ENCODE peak calls at places on chromosomes 6 and 20, in seven cellular contexts. U is astrocyte; V is NCI-H1694 treated with DMSO at 0.1 percent for 48 hours; G is posterior cingulate gyrus; S is AG10803; H is H9; Z is activated CD4-positive, alpha-beta T cell treated with anti-CD3 and anti-CD28 coated beads, Interleukin-2, amount 50 U/mL, for 4 hours. M is an unnamed sample.

GRCh38 chr20:53829086-53829703 is 235.6 kb upstream of the ZNF217 start:
- DNase-seq in U (peak), V (no peak), G (no peak), S (peak), H (no peak), Z (no peak), M (peak)

GRCh38 chr6:36615018-36615761 is 21.0 kb downstream of the SRSF3 start:
- DNase-seq in U (no peak), V (peak), G (peak), S (peak), H (peak), Z (peak), M (no peak)

GRCh38 chr6:168014406-168014959 is 17.0 kb downstream of the KIF25 start:
- DNase-seq in U (no peak), V (no peak), G (no peak), S (no peak), H (no peak), Z (no peak), M (no peak)

GRCh38 chr20:2451939-2452732 is 18.5 kb downstream of the SNRPB start:
- DNase-seq in U (peak), V (peak), G (peak), S (peak), H (peak), Z (peak), M (peak)

GRCh38 chr6:168338777-168339176 is 19.2 kb upstream of the DACT2 start:
- DNase-seq in U (no peak), V (no peak), G (no peak), S (no peak), H (no peak), Z (no peak), M (no peak)

GRCh38 chr20:54774423-54774822 is 299.0 kb downstream of the DOK5 start:
- DNase-seq in U (no peak), V (no peak), G (no peak), S (no peak), H (no peak), Z (no peak), M (no peak)

GRCh38 chr6:43291708-43292107 is 6.4 kb upstream of the SLC22A7 start:
- DNase-seq in U (no peak), V (no peak), G (no peak), S (no peak), H (no peak), Z (no peak), M (no peak)

GRCh38 chr6:122751291-122751690 is 28.2 kb upstream of the FABP7 start:
- DNase-seq in U (no peak), V (no peak), G (no peak), S (no peak), H (no peak), Z (no peak), M (no peak)

GRCh38 chr6:2111162-2111677 is 134.2 kb downstream of the GMDS start:
- DNase-seq in U (peak), V (no peak), G (no peak), S (peak), H (no peak), Z (no peak), M (no peak)

GRCh38 chr20:36113566-36114247 is 40.8 kb upstream of the EPB41L1 start:
- DNase-seq in U (no peak), V (no peak), G (no peak), S (no peak), H (no peak), Z (no peak), M (no peak)

GRCh38 chr6:56693246-56693607 is 50.5 kb upstream of the DST start:
- DNase-seq in U (peak), V (no peak), G (peak), S (peak), H (no peak), Z (no peak), M (peak)

GRCh38 chr20:21100590-21101452 is 5.3 kb downstream of the LINC00237 start:
- DNase-seq in U (no peak), V (no peak), G (peak), S (peak), H (peak), Z (no peak), M (no peak)

GRCh38 chr6:85670573-85670972 is 27.9 kb upstream of the SYNCRIP start:
- DNase-seq in U (peak), V (no peak), G (no peak), S (peak), H (no peak), Z (no peak), M (peak)

GRCh38 chr20:2820084-2820895 is 4.1 kb downstream of the TMEM239 start:
- DNase-seq in U (peak), V (no peak), G (no peak), S (peak), H (peak), Z (no peak), M (no peak)

GRCh38 chr20:63024573-63025392 is 18.0 kb upstream of the BHLHE23 start:
- DNase-seq in U (no peak), V (no peak), G (peak), S (no peak), H (peak), Z (no peak), M (no peak)

GRCh38 chr6:150270330-150271052 is 98.3 kb upstream of the IYD start:
- DNase-seq in U (no peak), V (no peak), G (no peak), S (no peak), H (no peak), Z (no peak), M (no peak)

GRCh38 chr20:48691523-48691922 is 136.3 kb downstream of the PREX1 start:
- DNase-seq in U (no peak), V (no peak), G (no peak), S (no peak), H (no peak), Z (no peak), M (no peak)

GRCh38 chr6:156193381-156193780 is 583.8 kb upstream of the ARID1B start:
- DNase-seq in U (no peak), V (no peak), G (no peak), S (no peak), H (no peak), Z (no peak), M (no peak)

GRCh38 chr6:4658486-4658885 is 117.7 kb upstream of the CDYL start:
- DNase-seq in U (no peak), V (no peak), G (no peak), S (no peak), H (peak), Z (no peak), M (no peak)

GRCh38 chr6:70385931-70386330 is 27.4 kb upstream of the FAM135A start:
- DNase-seq in U (no peak), V (no peak), G (no peak), S (no peak), H (no peak), Z (no peak), M (no peak)

GRCh38 chr20:53657732-53658131 is 64.1 kb upstream of the ZNF217 start:
- DNase-seq in U (no peak), V (no peak), G (no peak), S (no peak), H (no peak), Z (no peak), M (no peak)

GRCh38 chr6:137019476-137020272 is 25.1 kb downstream of the IL20RA start:
- DNase-seq in U (no peak), V (no peak), G (no peak), S (no peak), H (no peak), Z (no peak), M (no peak)

GRCh38 chr20:6232436-6232835 is 109.6 kb upstream of the FERMT1 start:
- DNase-seq in U (no peak), V (no peak), G (no peak), S (no peak), H (no peak), Z (no peak), M (no peak)

GRCh38 chr20:39880890-39881289 is 808.1 kb downstream of the MAFB start:
- DNase-seq in U (peak), V (no peak), G (no peak), S (peak), H (peak), Z (no peak), M (no peak)

GRCh38 chr6:31180500-31180899 is 10.0 kb upstream of the POU5F1 start:
- DNase-seq in U (peak), V (no peak), G (peak), S (peak), H (peak), Z (peak), M (peak)

GRCh38 chr6:3426817-3427739 is 29.8 kb downstream of the SLC22A23 start:
- DNase-seq in U (no peak), V (no peak), G (no peak), S (no peak), H (no peak), Z (no peak), M (no peak)

GRCh38 chr20:32382102-32382950 is 24.2 kb downstream of the ASXL1 start:
- DNase-seq in U (no peak), V (peak), G (no peak), S (no peak), H (no peak), Z (no peak), M (no peak)

GRCh38 chr6:44735631-44735963 is 348.1 kb downstream of the CDC5L start:
- DNase-seq in U (peak), V (no peak), G (no peak), S (peak), H (no peak), Z (no peak), M (no peak)

GRCh38 chr6:133040025-133040838 is 200.9 kb upstream of the EYA4 start:
- DNase-seq in U (peak), V (no peak), G (no peak), S (peak), H (no peak), Z (no peak), M (no peak)

GRCh38 chr6:89834884-89835792 is 5.5 kb downstream of the CASP8AP2 start:
- DNase-seq in U (peak), V (no peak), G (no peak), S (peak), H (no peak), Z (no peak), M (no peak)

GRCh38 chr20:1688886-1689538 is 31.4 kb upstream of the SIRPG start:
- DNase-seq in U (no peak), V (no peak), G (no peak), S (no peak), H (no peak), Z (no peak), M (no peak)

GRCh38 chr6:122620902-122621301 is 10.7 kb downstream of the PKIB start:
- DNase-seq in U (peak), V (no peak), G (no peak), S (no peak), H (no peak), Z (no peak), M (no peak)

GRCh38 chr6:80197474-80197873 is 91.0 kb downstream of the BCKDHB start:
- DNase-seq in U (peak), V (no peak), G (no peak), S (peak), H (no peak), Z (no peak), M (peak)

GRCh38 chr20:59765599-59766177 is 161.3 kb downstream of the PHACTR3 start:
- DNase-seq in U (no peak), V (no peak), G (no peak), S (no peak), H (peak), Z (no peak), M (no peak)

GRCh38 chr6:12246900-12247299 is 43.3 kb upstream of the EDN1 start:
- DNase-seq in U (no peak), V (no peak), G (no peak), S (no peak), H (no peak), Z (no peak), M (no peak)

GRCh38 chr6:100078509-100078908 is 84.5 kb upstream of the MCHR2 start:
- DNase-seq in U (peak), V (no peak), G (no peak), S (peak), H (peak), Z (no peak), M (no peak)

GRCh38 chr6:50785921-50786320 is 32.8 kb upstream of the TFAP2B start:
- DNase-seq in U (no peak), V (no peak), G (no peak), S (no peak), H (no peak), Z (no peak), M (no peak)

GRCh38 chr6:111784423-111784822 is 88.8 kb downstream of the FYN start:
- DNase-seq in U (no peak), V (no peak), G (no peak), S (no peak), H (no peak), Z (no peak), M (no peak)